ENCODE peak calls at places on chromosomes 6 and 20, in eight cellular contexts. Z, P, Q, S, N, J, R and F are unnamed samples.

GRCh38 chr6:85923013-85923430 is 280.3 kb upstream of the SYNCRIP start:
- DNase-seq in R (no peak), Z (peak; percentile 5), J (no peak), S (no peak), Q (peak; percentile 29), P (no peak), N (no peak), F (no peak)

GRCh38 chr6:6758915-6759654 is 170.6 kb downstream of the LY86 start:
- DNase-seq in Q (no peak), R (no peak), N (peak; percentile 69), J (peak; percentile 79), P (no peak), Z (no peak), S (no peak), F (no peak)

GRCh38 chr20:36802326-36803223 is 29.0 kb upstream of the DSN1 start:
- DNase-seq in R (no peak), P (no peak), Q (no peak), Z (no peak), J (no peak), S (no peak), N (no peak), F (no peak)

GRCh38 chr6:148761532-148761951 is 14.7 kb downstream of the UST start:
- DNase-seq in P (no peak), Z (peak; percentile 72), R (peak; percentile 82), Q (no peak), S (peak; percentile 19), J (no peak), N (peak; percentile 76), F (no peak)

GRCh38 chr20:53900380-53900999 is 169.9 kb downstream of the BCAS1 start:
- DNase-seq in P (no peak), Q (no peak), S (no peak), Z (no peak), J (no peak), N (no peak), R (no peak), F (no peak)

GRCh38 chr6:99013661-99014458 is 66.1 kb upstream of the FBXL4 start:
- DNase-seq in J (no peak), P (no peak), Q (no peak), Z (no peak), N (no peak), R (no peak), S (no peak), F (no peak)

GRCh38 chr6:26025047-26025893 is 62.0 kb upstream of the HFE start:
- DNase-seq in Q (peak; percentile 42), P (no peak), S (no peak), R (no peak), J (peak; percentile 45), Z (no peak), N (no peak), F (no peak)

GRCh38 chr6:54681987-54682386 is 164.6 kb upstream of the FAM83B start:
- DNase-seq in J (no peak), P (no peak), Z (no peak), Q (no peak), S (no peak), R (no peak), N (no peak), F (no peak)

GRCh38 chr6:90118581-90118980 is 178.1 kb downstream of the BACH2 start:
- DNase-seq in N (no peak), J (no peak), Q (no peak), R (no peak), Z (no peak), P (no peak), S (no peak), F (no peak)

GRCh38 chr6:170136541-170137175 is 154.2 kb downstream of the DLL1 start:
- DNase-seq in N (peak; percentile 57), R (peak; percentile 46), Z (no peak), S (no peak), P (no peak), J (no peak), Q (no peak), F (no peak)

GRCh38 chr6:10215711-10216110 is 199.2 kb downstream of the TFAP2A start:
- DNase-seq in S (no peak), Q (no peak), P (no peak), N (no peak), R (no peak), Z (no peak), J (no peak), F (no peak)

GRCh38 chr6:140107216-140107615 is 732.8 kb upstream of the CITED2 start:
- DNase-seq in P (no peak), R (no peak), N (no peak), Z (no peak), J (no peak), Q (no peak), S (no peak), F (no peak)

GRCh38 chr20:56558968-56559367 is 25.9 kb downstream of the FAM209B start:
- DNase-seq in Q (no peak), N (no peak), S (no peak), P (no peak), R (no peak), J (peak; percentile 18), Z (no peak), F (no peak)

GRCh38 chr20:52001999-52002666 is 189.4 kb downstream of the ZFP64 start:
- DNase-seq in R (no peak), P (no peak), N (no peak), J (no peak), S (no peak), Q (no peak), Z (no peak), F (no peak)

GRCh38 chr6:147874322-147874721 is 365.8 kb downstream of the SAMD5 start:
- DNase-seq in Q (no peak), J (no peak), N (no peak), P (no peak), S (no peak), R (no peak), Z (no peak), F (no peak)

DNA sequence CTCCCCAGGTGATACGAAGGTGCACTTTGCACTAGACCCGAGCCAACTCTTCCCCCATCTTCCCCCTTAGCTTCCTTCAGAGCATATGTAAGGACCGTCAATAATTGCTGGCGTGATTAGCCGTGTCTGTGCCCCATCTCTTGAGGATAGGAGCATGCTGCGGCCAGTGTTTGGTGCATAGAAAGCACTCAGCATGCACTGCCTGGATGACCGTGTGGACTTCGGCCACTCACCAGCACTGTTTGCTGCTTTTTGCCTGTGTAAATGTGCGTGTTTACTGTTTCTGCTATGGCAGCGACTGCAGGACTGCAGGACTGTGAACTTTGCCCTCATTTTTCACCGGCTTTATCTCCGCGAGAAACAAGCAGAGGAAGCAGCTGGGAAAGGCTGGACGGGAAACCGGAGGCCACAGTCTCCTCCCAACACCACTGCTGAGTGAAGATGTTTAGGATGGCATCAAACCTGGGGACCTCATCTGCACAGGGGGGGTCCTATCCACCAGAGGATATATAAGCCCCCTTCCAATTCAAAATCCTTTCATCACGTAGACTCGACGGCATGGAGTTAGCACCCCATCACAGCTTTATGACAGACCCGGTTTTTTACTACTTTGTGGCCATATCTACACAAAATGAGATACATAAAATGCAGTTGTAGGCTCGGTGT is 150.6 kb upstream of the AFDN start:
- DNase-seq in J (peak; percentile 66), Q (no peak), S (no peak), R (no peak), N (peak; percentile 13), P (no peak), Z (no peak), F (no peak)
- H3K4me1 ChIP-seq in J (peaks cover 48% of the 10 kb centered on the region), Q (no peaks in the 10 kb centered on the region), S (peaks cover 4% of the 10 kb centered on the region), R (no peaks in the 10 kb centered on the region), N (peaks cover 31% of the 10 kb centered on the region), P (peaks cover 3% of the 10 kb centered on the region), Z (no peaks in the 10 kb centered on the region), F (peaks cover 10% of the 10 kb centered on the region)

DNA sequence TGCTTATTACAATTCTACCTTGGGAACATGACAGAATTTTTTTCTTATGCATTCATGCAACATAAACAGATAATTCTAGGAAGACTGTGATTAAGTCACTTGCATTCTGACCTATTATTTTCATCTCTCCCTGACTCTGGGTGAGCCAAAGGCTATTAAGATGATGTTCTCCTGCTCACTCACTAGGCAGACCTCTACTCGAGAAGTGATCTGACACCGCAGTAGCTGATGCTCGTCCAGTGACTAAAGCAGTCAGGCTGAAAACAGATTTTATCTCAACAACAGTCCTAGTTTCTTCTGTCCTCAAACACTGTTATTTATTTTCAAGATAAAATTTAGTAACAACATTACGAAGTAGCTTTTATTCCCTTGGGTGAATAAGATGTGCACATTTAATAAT is 17.3 kb downstream of the NAA20 start:
- DNase-seq in R (no peak), Z (no peak), N (no peak), P (no peak), J (no peak), S (no peak), Q (no peak), F (no peak)
- H3K36me3 ChIP-seq in R (peaks cover 54% of the 10 kb centered on the region), Z (peaks cover 56% of the 10 kb centered on the region), N (peaks cover 100% of the 10 kb centered on the region), P (peaks cover 84% of the 10 kb centered on the region), J (peaks cover 80% of the 10 kb centered on the region), S (peaks cover 10% of the 10 kb centered on the region), Q (peaks cover 9% of the 10 kb centered on the region), F (peaks cover 55% of the 10 kb centered on the region)

GRCh38 chr6:31154436-31154835 is 3.2 kb downstream of the CCHCR1 start:
- DNase-seq in R (no peak), Z (no peak), Q (no peak), P (no peak), N (no peak), S (no peak), J (no peak), F (no peak)
- H3K4me3 ChIP-seq in R (no peak overlapping the region), Z (no peak overlapping the region), Q (no peak overlapping the region), P (no peak overlapping the region), N (no peak overlapping the region), S (no peak overlapping the region), J (no peak overlapping the region), F (no peak overlapping the region)

GRCh38 chr6:34546551-34547321 is 9.4 kb downstream of the SPDEF start:
- DNase-seq in Z (no peak), N (peak; percentile 83), R (no peak), P (no peak), S (peak; percentile 32), J (peak; percentile 43), Q (peak; percentile 82), F (no peak)

GRCh38 chr6:34543421-34543820 is 12.7 kb downstream of the SPDEF start:
- DNase-seq in Q (no peak), P (no peak), J (no peak), R (no peak), S (no peak), N (no peak), Z (no peak), F (no peak)

GRCh38 chr6:34544052-34544604 is 12.0 kb downstream of the SPDEF start:
- DNase-seq in N (no peak), Q (no peak), Z (no peak), R (no peak), P (no peak), J (no peak), S (no peak), F (no peak)

GRCh38 chr6:34547921-34548644 is 8.0 kb downstream of the SPDEF start:
- DNase-seq in N (no peak), R (no peak), P (no peak), Q (peak; percentile 56), J (no peak), Z (no peak), S (no peak), F (no peak)

DNA sequence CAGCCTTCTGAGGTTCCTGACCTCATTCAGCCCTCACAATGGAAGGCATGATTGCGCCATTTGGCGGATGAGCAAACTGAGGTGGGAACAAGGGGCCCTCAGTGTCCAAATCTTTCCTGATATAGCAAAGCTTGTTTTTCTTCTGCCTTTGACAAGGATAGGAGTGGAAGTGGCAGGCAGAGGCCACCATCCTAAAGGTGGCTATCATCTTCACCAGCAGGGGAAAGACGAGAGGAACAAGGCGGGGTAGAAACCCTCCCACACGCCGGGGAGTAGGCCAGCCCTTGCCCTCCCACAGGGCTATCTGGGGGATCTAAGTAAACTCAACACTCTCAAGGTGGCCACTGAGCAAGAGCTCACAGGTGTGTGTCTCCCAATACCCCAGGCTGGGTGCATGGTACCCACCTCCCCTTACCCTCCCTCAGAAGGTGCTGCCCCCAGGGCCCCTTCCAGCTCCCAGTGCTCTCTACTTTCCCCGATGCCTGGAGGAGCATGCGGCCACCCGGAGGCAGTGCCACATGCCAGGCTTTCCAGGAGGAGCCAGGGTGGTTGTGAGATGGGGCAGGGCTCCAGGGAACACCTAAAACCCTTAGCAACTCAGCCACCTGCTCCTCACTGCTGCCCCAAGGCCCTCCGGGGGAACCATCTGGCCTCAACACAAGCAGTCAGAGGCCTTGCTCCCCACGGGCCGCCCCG is 11.2 kb downstream of the SPDEF start:
- DNase-seq in J (no peak), P (no peak), N (no peak), Q (no peak), S (no peak), Z (no peak), R (no peak), F (no peak)
- H3K4me1 ChIP-seq in J (peaks cover 17% of the 10 kb centered on the region), P (no peaks in the 10 kb centered on the region), N (no peaks in the 10 kb centered on the region), Q (peaks cover 40% of the 10 kb centered on the region), S (no peaks in the 10 kb centered on the region), Z (no peaks in the 10 kb centered on the region), R (no peaks in the 10 kb centered on the region), F (peaks cover 7% of the 10 kb centered on the region)